ENCODE peak calls at places on chromosomes 7 and 10, in ten cellular contexts. I, J, X, P, C, F, V, T, U and N are unnamed samples.

GRCh38 chr10:117470733-117471132 is 71.8 kb upstream of the EMX2 start:
- DNase-seq in I (no peak), J (no peak), X (no peak), P (no peak), C (no peak), F (no peak), V (no peak), T (no peak), U (no peak), N (no peak)

GRCh38 chr7:55309040-55309991 is 55.8 kb upstream of the LANCL2 start:
- DNase-seq in I (no peak), J (peak), X (no peak), P (no peak), C (peak), F (no peak), V (no peak), T (peak), U (no peak), N (no peak)

GRCh38 chr7:114659409-114659808 is 244.8 kb downstream of the FOXP2 start:
- DNase-seq in I (no peak), J (no peak), X (no peak), P (no peak), C (no peak), F (no peak), V (no peak), T (no peak), U (no peak), N (no peak)

GRCh38 chr7:123738808-123739207 is 10.0 kb downstream of the WASL start:
- DNase-seq in I (no peak), J (no peak), X (no peak), P (peak), C (no peak), F (no peak), V (no peak), T (no peak), U (no peak), N (no peak)

GRCh38 chr7:105439174-105439893 is 50.6 kb upstream of the SRPK2 start:
- DNase-seq in I (no peak), J (no peak), X (no peak), P (peak), C (no peak), F (peak), V (no peak), T (no peak), U (peak), N (peak)

GRCh38 chr10:75247797-75248196 is 12.0 kb upstream of the COMTD1 start:
- DNase-seq in I (no peak), J (no peak), X (no peak), P (no peak), C (no peak), F (no peak), V (peak), T (no peak), U (no peak), N (no peak)

GRCh38 chr7:150566123-150566522 is 1.1 kb upstream of the GIMAP4 start:
- DNase-seq in I (no peak), J (no peak), X (no peak), P (no peak), C (no peak), F (no peak), V (no peak), T (no peak), U (no peak), N (no peak)

GRCh38 chr10:133394064-133394663 is at the start of gene MTG1:
- DNase-seq in I (peak), J (peak), X (peak), P (peak), C (peak), F (peak), V (peak), T (peak), U (peak), N (no peak)

GRCh38 chr10:119116326-119116951 is 12.5 kb downstream of the DENND10 start:
- DNase-seq in I (no peak), J (no peak), X (peak), P (no peak), C (no peak), F (no peak), V (no peak), T (no peak), U (no peak), N (no peak)

GRCh38 chr7:13144622-13145021 is 457.2 kb downstream of the ARL4A start:
- DNase-seq in I (no peak), J (no peak), X (no peak), P (no peak), C (no peak), F (peak), V (no peak), T (no peak), U (no peak), N (no peak)

GRCh38 chr7:29539471-29539870 is 24.2 kb upstream of the PRR15 start:
- DNase-seq in I (no peak), J (no peak), X (no peak), P (peak), C (no peak), F (no peak), V (no peak), T (no peak), U (no peak), N (no peak)

GRCh38 chr10:36236931-36237330 is 594.8 kb upstream of the FZD8 start:
- DNase-seq in I (no peak), J (no peak), X (no peak), P (peak), C (no peak), F (no peak), V (no peak), T (no peak), U (no peak), N (no peak)

GRCh38 chr7:31078363-31078990 is 26.4 kb downstream of the ADCYAP1R1 start:
- DNase-seq in I (no peak), J (no peak), X (peak), P (no peak), C (no peak), F (no peak), V (peak), T (peak), U (no peak), N (no peak)

GRCh38 chr7:105765846-105766245 is 110.6 kb downstream of the ATXN7L1 start:
- DNase-seq in I (no peak), J (no peak), X (no peak), P (no peak), C (no peak), F (no peak), V (no peak), T (no peak), U (no peak), N (no peak)

GRCh38 chr7:117750612-117751563 is 122.4 kb downstream of the CTTNBP2 start:
- DNase-seq in I (no peak), J (no peak), X (no peak), P (peak), C (no peak), F (peak), V (no peak), T (no peak), U (peak), N (no peak)

GRCh38 chr7:78134256-78134655 is 335.7 kb downstream of the PHTF2 start:
- DNase-seq in I (no peak), J (no peak), X (no peak), P (peak), C (no peak), F (peak), V (no peak), T (no peak), U (peak), N (no peak)

GRCh38 chr10:48606530-48607355 is 1.9 kb upstream of the ARHGAP22 start:
- DNase-seq in I (peak), J (no peak), X (peak), P (peak), C (no peak), F (peak), V (no peak), T (no peak), U (no peak), N (peak)

GRCh38 chr7:77458786-77459185 is 42.6 kb upstream of the GSAP start:
- DNase-seq in I (no peak), J (no peak), X (no peak), P (peak), C (no peak), F (peak), V (no peak), T (no peak), U (no peak), N (no peak)

GRCh38 chr10:110209399-110209925 is 2.1 kb downstream of the MXI1 start:
- DNase-seq in I (peak), J (peak), X (peak), P (peak), C (no peak), F (peak), V (peak), T (peak), U (peak), N (no peak)

GRCh38 chr10:75538144-75538543 is 106.7 kb downstream of the LRMDA start:
- DNase-seq in I (no peak), J (no peak), X (no peak), P (no peak), C (no peak), F (no peak), V (no peak), T (no peak), U (no peak), N (no peak)

GRCh38 chr10:11560076-11560709 is 51.3 kb downstream of the USP6NL start:
- DNase-seq in I (no peak), J (peak), X (no peak), P (no peak), C (no peak), F (peak), V (no peak), T (no peak), U (no peak), N (no peak)

GRCh38 chr10:101690461-101690860 is 4.5 kb downstream of the FBXW4 start:
- DNase-seq in I (no peak), J (no peak), X (no peak), P (no peak), C (no peak), F (no peak), V (no peak), T (peak), U (no peak), N (no peak)

GRCh38 chr10:79392506-79393176 is 45.4 kb downstream of the PPIF start:
- DNase-seq in I (peak), J (no peak), X (peak), P (no peak), C (no peak), F (no peak), V (peak), T (peak), U (no peak), N (no peak)

GRCh38 chr7:25371972-25372371 is 143.7 kb upstream of the NPVF start:
- DNase-seq in I (no peak), J (no peak), X (no peak), P (no peak), C (no peak), F (no peak), V (no peak), T (no peak), U (no peak), N (no peak)

GRCh38 chr10:36779238-36779846 is 346.1 kb upstream of the ANKRD30A start:
- DNase-seq in I (peak), J (no peak), X (no peak), P (peak), C (no peak), F (peak), V (no peak), T (no peak), U (peak), N (peak)

GRCh38 chr7:65233409-65234034 is 140.1 kb upstream of the ZNF92 start:
- DNase-seq in I (no peak), J (no peak), X (no peak), P (no peak), C (no peak), F (no peak), V (no peak), T (no peak), U (no peak), N (no peak)

GRCh38 chr7:140525741-140526140 is 46.4 kb upstream of the MKRN1 start:
- DNase-seq in I (no peak), J (no peak), X (no peak), P (peak), C (no peak), F (no peak), V (no peak), T (no peak), U (no peak), N (no peak)

GRCh38 chr10:112382539-112383235 is 8.8 kb downstream of the ACSL5 start:
- DNase-seq in I (no peak), J (no peak), X (no peak), P (no peak), C (no peak), F (no peak), V (no peak), T (no peak), U (no peak), N (no peak)

GRCh38 chr7:18553585-18554055 is 58.1 kb downstream of the HDAC9 start:
- DNase-seq in I (no peak), J (no peak), X (no peak), P (no peak), C (no peak), F (no peak), V (no peak), T (no peak), U (no peak), N (no peak)

DNA sequence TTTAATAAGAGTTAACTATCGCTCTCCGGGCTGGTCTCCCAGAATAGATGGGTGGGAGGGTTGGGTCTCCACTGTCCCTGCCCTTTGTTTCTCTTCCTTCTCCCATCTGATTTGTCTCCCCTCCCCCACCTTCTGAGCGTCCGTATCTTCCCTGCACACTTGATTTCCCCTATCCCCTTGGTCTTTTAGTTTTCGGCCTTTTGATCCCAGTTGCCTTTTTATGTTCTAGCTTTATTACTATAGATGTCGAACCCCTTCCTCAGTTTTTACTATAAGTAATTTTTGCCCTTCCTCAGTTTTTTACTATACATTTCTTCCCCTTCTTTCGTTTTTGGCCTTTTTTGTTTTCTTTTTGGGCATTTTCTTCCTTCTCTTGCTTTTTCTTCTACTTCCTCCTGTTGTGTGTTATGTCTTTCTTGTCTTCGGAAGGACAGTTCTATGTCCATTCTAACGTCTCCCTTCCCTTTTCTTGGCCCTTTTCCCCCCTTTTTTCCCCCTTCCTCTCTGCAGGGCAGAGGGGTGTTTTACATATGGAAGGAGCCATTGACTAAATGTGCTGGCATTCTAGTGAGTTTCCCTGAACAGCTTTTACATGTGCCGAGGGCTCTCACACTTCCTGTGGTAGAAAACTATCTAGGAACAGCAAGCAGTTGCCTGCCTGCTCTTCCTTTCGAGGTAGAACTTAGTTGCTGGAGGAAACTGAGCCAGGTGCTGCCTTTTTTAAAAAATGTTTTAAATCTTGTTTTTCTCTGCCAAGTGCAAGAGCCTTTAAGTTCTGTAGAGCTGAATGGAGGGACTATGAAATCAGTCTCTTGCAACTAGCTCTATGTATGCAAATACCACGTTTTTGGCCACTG is 2.8 kb downstream of the TET1 start:
- DNase-seq in I (no peak), J (no peak), X (no peak), P (peak), C (no peak), F (peak), V (no peak), T (no peak), U (no peak), N (no peak)
- H3K4me3 ChIP-seq in I (no peak), J (no peak), X (peak), P (no peak), C (peak), F (peak), V (no peak), T (peak), U (no peak), N (peak)

GRCh38 chr7:17406756-17407155 is 108.3 kb downstream of the AHR start:
- DNase-seq in I (no peak), J (no peak), X (no peak), P (peak), C (no peak), F (peak), V (no peak), T (no peak), U (no peak), N (no peak)
- H3K4me3 ChIP-seq in I (no peak), J (no peak), X (no peak), P (no peak), C (no peak), F (no peak), V (no peak), T (no peak), U (no peak), N (no peak)

GRCh38 chr7:28383949-28384348 is 28.4 kb upstream of the CREB5 start:
- DNase-seq in I (no peak), J (no peak), X (no peak), P (no peak), C (no peak), F (no peak), V (no peak), T (no peak), U (no peak), N (no peak)

GRCh38 chr7:28392289-28392688 is 20.0 kb upstream of the CREB5 start:
- DNase-seq in I (no peak), J (no peak), X (no peak), P (no peak), C (no peak), F (no peak), V (no peak), T (no peak), U (no peak), N (no peak)

GRCh38 chr7:28395404-28395803 is 16.9 kb upstream of the CREB5 start:
- DNase-seq in I (no peak), J (no peak), X (no peak), P (peak), C (no peak), F (no peak), V (no peak), T (no peak), U (no peak), N (no peak)

GRCh38 chr7:28389504-28390385 is 22.6 kb upstream of the CREB5 start:
- DNase-seq in I (no peak), J (peak), X (no peak), P (peak), C (peak), F (peak), V (no peak), T (no peak), U (no peak), N (no peak)
- H3K4me3 ChIP-seq in I (peak), J (peak), X (peak), P (peak), C (no peak), F (peak), V (no peak), T (peak), U (peak), N (peak)

GRCh38 chr10:4048245-4048864 is 263.3 kb upstream of the KLF6 start:
- DNase-seq in I (no peak), J (no peak), X (no peak), P (no peak), C (no peak), F (no peak), V (no peak), T (no peak), U (no peak), N (no peak)

GRCh38 chr10:4051011-4051407 is 266.0 kb upstream of the KLF6 start:
- DNase-seq in I (peak), J (no peak), X (peak), P (no peak), C (no peak), F (peak), V (no peak), T (no peak), U (no peak), N (no peak)

GRCh38 chr10:4050061-4050460 is 265.1 kb upstream of the KLF6 start:
- DNase-seq in I (no peak), J (no peak), X (no peak), P (no peak), C (no peak), F (no peak), V (no peak), T (no peak), U (no peak), N (no peak)

GRCh38 chr10:4053940-4054339 is 268.9 kb upstream of the KLF6 start:
- DNase-seq in I (no peak), J (no peak), X (no peak), P (no peak), C (no peak), F (no peak), V (no peak), T (no peak), U (no peak), N (no peak)

DNA sequence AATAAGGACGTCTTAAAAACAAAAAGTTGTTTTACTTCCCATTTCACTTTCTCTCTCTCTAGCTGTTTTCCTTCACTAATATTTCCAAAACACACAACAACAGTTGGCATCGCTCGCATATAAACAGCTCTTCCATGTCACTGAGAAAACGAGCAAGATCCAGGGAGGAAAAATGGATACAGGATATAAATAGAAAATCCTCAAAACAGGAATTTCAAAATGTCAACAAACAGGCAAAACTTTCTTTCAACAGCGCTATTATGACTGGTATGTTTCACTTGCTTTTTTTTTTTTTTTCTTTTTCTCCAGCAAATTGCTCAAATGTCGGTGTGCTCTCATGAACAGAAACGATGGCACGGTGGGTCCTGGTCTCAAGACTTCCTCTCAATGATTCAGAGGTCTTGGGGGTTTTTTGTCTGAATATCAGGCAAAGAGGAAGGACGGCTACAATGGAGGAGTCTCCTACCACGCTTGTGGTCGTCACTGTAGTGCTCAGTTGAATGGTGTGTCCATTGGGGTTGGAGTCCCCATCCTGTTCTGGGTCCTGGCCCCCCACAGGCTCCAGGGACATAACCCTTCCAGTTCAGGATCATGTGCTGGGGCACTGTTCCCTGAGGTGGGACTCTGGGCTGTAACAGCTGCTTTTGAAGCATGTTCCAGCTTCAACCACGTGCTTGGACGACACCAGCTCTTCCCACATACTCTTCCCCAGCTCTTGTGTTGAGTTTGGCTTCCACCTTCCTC is 266.6 kb upstream of the KLF6 start:
- DNase-seq in I (no peak), J (no peak), X (no peak), P (no peak), C (no peak), F (peak), V (no peak), T (no peak), U (no peak), N (no peak)
- H3K4me3 ChIP-seq in I (peak), J (peak), X (peak), P (no peak), C (no peak), F (peak), V (no peak), T (peak), U (peak), N (no peak)

GRCh38 chr10:32961343-32961891 is 3.4 kb upstream of the ITGB1 start:
- DNase-seq in I (no peak), J (no peak), X (no peak), P (no peak), C (no peak), F (no peak), V (no peak), T (no peak), U (no peak), N (no peak)
- H3K4me3 ChIP-seq in I (peak), J (no peak), X (no peak), P (no peak), C (no peak), F (peak), V (no peak), T (no peak), U (no peak), N (no peak)